ENCODE peak calls at places on chromosomes 3 and 15, in eight cellular contexts. M, V, N, P, G, T, A and Y are unnamed samples.

GRCh38 chr15:25067725-25068309 is 113.0 kb downstream of the SNRPN start:
- DNase-seq in V (no peak), M (no peak), P (no peak), G (no peak), A (no peak), N (no peak), T (peak), Y (no peak)

GRCh38 chr15:62649793-62650420 is 392.6 kb upstream of the TPM1 start:
- DNase-seq in N (no peak), V (no peak), A (no peak), T (no peak), G (no peak), M (no peak), P (no peak), Y (no peak)

GRCh38 chr3:113947372-113948014 is at the start of gene ZDHHC23:
- DNase-seq in P (peak), V (peak), A (peak), M (no peak), N (peak), G (peak), T (peak), Y (no peak)

GRCh38 chr3:115713247-115713646 is 89.9 kb downstream of the GAP43 start:
- DNase-seq in V (no peak), G (no peak), T (peak), M (no peak), N (no peak), P (no peak), A (no peak), Y (no peak)

GRCh38 chr3:4533489-4534443 is 40.6 kb downstream of the ITPR1 start:
- DNase-seq in N (no peak), P (no peak), T (peak), V (peak), M (no peak), A (no peak), G (no peak), Y (peak)

GRCh38 chr3:160564949-160565441 is 376 bp downstream of the KPNA4 start:
- DNase-seq in G (no peak), T (peak), A (no peak), V (peak), N (peak), P (peak), M (no peak), Y (no peak)

GRCh38 chr15:92614301-92614700 is 41.3 kb downstream of the FAM174B start:
- DNase-seq in T (no peak), V (peak), A (peak), P (no peak), G (no peak), M (no peak), N (no peak), Y (no peak)

GRCh38 chr3:194689493-194689901 is 3.8 kb downstream of the FAM43A start:
- DNase-seq in P (no peak), A (no peak), M (no peak), G (peak), V (no peak), T (no peak), N (peak), Y (no peak)

GRCh38 chr3:194930439-194931204 is 244.9 kb downstream of the FAM43A start:
- DNase-seq in P (no peak), V (no peak), G (no peak), T (no peak), N (peak), A (no peak), M (no peak), Y (no peak)

GRCh38 chr3:150303776-150304175 is 104.3 kb upstream of the TSC22D2 start:
- DNase-seq in T (no peak), N (no peak), M (no peak), V (no peak), G (no peak), A (no peak), P (no peak), Y (no peak)

GRCh38 chr15:83230242-83230641 is 22.6 kb upstream of the HDGFL3 start:
- DNase-seq in T (no peak), V (no peak), N (no peak), P (no peak), A (no peak), G (no peak), M (no peak), Y (no peak)

GRCh38 chr3:122443090-122443489 is 27.2 kb upstream of the WDR5B start:
- DNase-seq in M (no peak), G (no peak), A (no peak), P (no peak), N (no peak), V (no peak), T (no peak), Y (no peak)

GRCh38 chr3:149215474-149215873 is 6.2 kb downstream of the CP start:
- DNase-seq in V (no peak), A (no peak), P (no peak), T (no peak), M (no peak), N (no peak), G (no peak), Y (no peak)

GRCh38 chr3:99376926-99377325 is 261.5 kb upstream of the COL8A1 start:
- DNase-seq in T (no peak), G (no peak), N (no peak), M (no peak), P (no peak), A (no peak), V (no peak), Y (no peak)

GRCh38 chr15:36931434-36931833 is 168.9 kb downstream of the MEIS2 start:
- DNase-seq in M (no peak), A (no peak), N (no peak), V (no peak), T (no peak), P (no peak), G (no peak), Y (no peak)

GRCh38 chr15:36921484-36922091 is 178.8 kb downstream of the MEIS2 start:
- DNase-seq in M (no peak), P (no peak), A (no peak), T (no peak), G (no peak), N (no peak), V (no peak), Y (no peak)

GRCh38 chr15:36926422-36926815 is 173.9 kb downstream of the MEIS2 start:
- DNase-seq in T (no peak), A (no peak), M (no peak), P (no peak), N (no peak), V (no peak), G (no peak), Y (no peak)

GRCh38 chr15:36924076-36924475 is 176.3 kb downstream of the MEIS2 start:
- DNase-seq in G (no peak), A (no peak), N (no peak), M (no peak), T (no peak), P (no peak), V (no peak), Y (no peak)

DNA sequence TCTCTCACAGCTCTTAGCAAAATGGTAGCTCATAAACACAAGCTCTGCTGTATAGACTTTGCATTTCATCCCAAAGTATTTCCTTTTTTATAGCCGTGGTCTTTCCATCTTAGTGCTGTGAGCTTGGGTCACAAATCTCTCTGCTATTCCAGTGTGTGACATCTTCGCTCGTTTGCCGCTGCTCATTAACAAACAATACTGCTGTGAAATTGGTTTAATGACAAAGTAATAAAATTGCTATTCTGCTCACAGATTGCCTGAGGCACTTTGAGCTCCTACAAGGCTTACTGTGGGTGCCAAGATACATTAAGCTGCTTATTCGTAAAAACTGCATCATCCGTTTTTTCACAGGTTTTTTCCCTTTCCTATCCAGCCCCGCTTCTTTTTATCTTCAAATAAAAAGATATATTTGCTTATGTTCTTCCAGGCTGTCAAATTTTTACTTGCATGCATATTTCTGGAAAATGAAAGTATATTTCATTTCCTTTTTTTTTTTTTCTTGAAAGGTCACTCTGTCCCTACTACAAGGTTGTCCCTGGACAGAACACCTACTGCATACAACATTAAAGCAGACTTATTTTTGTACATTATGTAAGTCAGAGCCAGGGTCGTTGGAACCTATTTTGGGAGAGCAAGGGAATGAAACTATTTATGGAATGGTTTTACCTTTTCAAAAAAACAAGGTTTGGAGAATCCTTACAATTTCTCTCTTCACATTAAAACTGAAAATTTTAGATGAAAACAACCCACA is 174.5 kb downstream of the MEIS2 start:
- DNase-seq in N (no peak), G (no peak), M (no peak), A (no peak), T (no peak), V (no peak), P (no peak), Y (no peak)
- H3K27ac ChIP-seq in N (no peak), G (no peak), M (no peak), A (no peak), T (no peak), V (no peak), P (no peak), Y (no peak)

DNA sequence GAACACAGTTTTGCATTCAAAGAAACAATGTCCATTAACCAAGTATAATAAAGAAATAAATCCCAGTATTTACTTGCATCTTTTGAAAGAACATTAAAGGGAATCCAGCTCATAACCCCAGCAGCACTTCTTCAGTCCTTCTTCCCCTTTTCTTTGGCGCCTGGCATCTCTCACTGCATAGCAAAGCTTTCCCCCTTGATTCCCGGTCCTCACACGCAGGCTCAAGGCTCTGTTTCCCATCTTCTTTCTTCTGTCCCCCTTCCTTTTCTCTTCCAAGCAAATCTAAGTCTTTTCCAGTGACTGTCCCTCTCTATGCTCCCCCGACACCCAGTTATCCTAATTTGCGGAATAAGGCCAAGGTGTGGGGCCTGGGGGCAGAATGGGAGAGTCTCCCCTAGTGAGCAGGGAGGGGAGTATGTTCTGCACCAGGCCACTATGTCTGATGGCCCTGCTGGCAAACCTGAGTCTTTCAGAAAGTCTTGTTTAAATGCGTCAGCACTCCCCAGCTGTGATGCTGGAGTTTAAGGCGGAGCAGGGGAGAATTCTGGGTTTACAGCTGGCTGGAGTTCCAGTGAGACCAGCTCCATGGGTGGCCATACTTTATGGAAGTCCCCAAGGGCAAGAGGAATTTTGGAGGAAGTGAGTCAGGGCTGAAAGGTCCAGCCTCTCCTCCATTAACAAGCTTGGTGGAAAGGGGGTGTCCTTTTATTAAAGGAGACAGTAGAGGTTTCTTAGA is 42.1 kb downstream of the GOLGA6A start:
- DNase-seq in P (no peak), N (peak), V (no peak), G (no peak), M (no peak), T (no peak), A (peak), Y (no peak)
- H3K27ac ChIP-seq in P (peak), N (peak), V (peak), G (no peak), M (peak), T (peak), A (peak), Y (peak)

GRCh38 chr3:187970106-187970505 is 183.9 kb upstream of the LPP start:
- DNase-seq in M (no peak), P (no peak), N (no peak), A (no peak), T (no peak), V (no peak), G (no peak), Y (no peak)
- H3K27ac ChIP-seq in M (no peak), P (no peak), N (no peak), A (no peak), T (no peak), V (no peak), G (no peak), Y (no peak)

DNA sequence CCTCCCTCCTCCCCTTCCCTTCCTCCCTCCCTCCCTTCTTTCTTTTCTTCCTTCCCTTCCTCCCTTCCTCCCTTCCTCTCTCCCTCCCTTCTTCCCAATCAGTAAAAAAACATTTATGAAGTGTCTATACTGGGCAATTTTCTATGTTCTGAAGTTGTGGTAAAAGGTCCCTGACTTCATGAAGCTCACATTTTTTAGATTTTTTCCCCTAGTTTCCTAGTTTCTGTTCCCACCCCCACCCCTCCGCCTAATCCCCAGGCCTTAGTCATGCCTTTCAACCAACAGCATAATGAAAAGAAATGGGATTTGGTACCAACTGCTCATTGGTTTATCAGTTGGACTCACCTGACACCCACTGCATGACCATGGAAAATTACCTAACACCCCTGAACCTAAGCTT is 125.1 kb downstream of the CNTN3 start:
- DNase-seq in A (no peak), P (no peak), M (no peak), V (no peak), T (no peak), N (no peak), G (no peak), Y (no peak)
- H3K27ac ChIP-seq in A (no peak), P (no peak), M (no peak), V (no peak), T (no peak), N (no peak), G (no peak), Y (no peak)

GRCh38 chr15:95279277-95280019 is 1048.1 kb downstream of the MCTP2 start:
- DNase-seq in V (no peak), P (no peak), N (no peak), A (no peak), M (no peak), G (no peak), T (no peak), Y (no peak)
- H3K27ac ChIP-seq in V (no peak), P (peak), N (no peak), A (peak), M (peak), G (no peak), T (peak), Y (peak)

DNA sequence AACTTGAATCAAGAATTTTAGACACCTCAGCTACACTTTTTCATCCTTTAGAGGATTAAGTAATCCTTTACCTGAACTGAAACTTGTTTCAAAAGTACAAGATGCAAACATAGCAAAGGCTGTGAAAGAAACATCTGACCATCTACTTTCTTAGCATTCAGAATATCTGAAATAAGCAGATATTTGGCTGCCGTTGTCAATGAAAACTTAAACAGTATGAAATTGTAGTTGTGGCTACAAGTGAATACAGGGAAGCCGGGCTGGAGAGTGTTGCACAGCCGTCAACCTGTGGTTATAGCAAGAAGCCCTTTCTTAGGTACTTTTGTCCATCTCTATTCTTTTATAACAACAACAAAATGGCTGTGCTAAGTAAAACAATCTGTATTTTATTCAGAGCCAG is 6.9 kb upstream of the CX3CR1 start:
- DNase-seq in P (no peak), A (no peak), M (no peak), V (no peak), T (no peak), G (no peak), N (no peak), Y (no peak)
- H3K27ac ChIP-seq in P (no peak), A (no peak), M (no peak), V (no peak), T (no peak), G (no peak), N (no peak), Y (no peak)

DNA sequence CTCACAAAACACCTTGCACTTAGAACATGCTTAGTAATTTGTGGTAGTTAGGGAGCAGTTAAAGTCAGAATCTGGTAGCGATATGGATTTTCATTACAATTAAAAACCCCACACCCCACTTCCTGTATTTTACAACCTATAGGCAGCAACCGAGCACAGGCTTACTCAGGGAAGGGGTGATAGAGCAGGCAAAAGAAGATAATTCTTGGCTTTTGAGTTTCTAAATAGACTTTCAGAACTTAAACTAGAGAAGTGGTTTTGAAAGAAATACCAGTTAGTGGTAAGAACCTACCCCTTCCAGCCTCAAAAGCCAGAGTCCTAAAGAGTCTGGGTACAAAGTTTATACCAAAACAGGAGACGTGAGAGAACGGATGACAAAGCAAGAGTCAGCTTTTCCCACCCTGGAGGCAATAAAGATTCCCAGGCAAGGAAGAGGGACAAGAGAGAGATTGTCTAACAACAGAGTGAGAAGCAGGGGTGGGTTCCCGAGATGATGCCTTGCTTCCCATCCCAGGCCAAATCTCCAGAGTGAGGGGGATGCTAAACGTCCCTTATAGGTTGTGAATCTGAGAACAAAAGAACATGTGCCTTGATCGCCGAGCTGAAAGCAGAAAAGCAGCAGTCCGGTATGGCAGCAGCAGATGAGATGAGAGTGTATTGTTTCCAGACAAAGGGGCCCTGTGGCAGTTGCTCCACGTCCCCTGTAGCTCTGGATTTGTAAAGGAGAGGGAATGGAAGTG is 36.9 kb downstream of the KLHL6 start:
- DNase-seq in N (no peak), A (no peak), M (no peak), G (no peak), T (no peak), P (no peak), V (no peak), Y (no peak)
- H3K27ac ChIP-seq in N (no peak), A (no peak), M (no peak), G (no peak), T (no peak), P (peak), V (no peak), Y (no peak)

DNA sequence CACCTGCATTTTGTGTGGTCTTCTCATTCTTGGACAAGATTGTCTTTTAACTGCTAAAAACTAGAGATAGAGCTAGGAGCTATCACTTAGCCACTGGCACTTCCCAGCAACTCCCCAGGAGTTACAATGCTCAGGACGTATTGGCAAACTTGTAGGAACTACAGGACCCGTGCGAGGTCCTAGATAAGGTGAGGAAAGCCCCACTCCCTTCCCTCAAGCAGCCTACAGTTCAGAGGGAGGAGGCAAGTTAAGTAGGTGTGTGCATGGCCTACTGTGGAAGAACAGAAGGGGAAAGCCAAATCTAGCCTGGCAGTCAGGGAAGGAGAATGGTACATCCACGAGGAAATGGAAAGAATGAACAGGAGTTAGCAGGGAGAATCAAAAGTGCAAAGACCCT is 504.8 kb upstream of the PROK2 start:
- DNase-seq in P (no peak), M (no peak), T (no peak), G (no peak), N (no peak), A (no peak), V (no peak), Y (no peak)
- H3K27ac ChIP-seq in P (no peak), M (peak), T (no peak), G (peak), N (no peak), A (no peak), V (peak), Y (no peak)